ENCODE peak calls at places on chromosomes 7 and 10, in seven cellular contexts. One of them, this sample, is unnamed.

GRCh38 chr10:69716711-69717560 is 84.8 kb upstream of the COL13A1 start:
- DNase-seq in IMR-90: peak
- DNase-seq in fibroblast of lung: peak
- DNase-seq in cardiac muscle cell: peak
- DNase-seq in astrocyte of the spinal cord: peak
- DNase-seq in left ventricle myocardium inferior: no peak
- DNase-seq in lung: peak
- DNase-seq in this sample: no peak

GRCh38 chr7:10643545-10643944 is 330.1 kb upstream of the PHF14 start:
- DNase-seq in IMR-90: no peak
- DNase-seq in fibroblast of lung: no peak
- DNase-seq in cardiac muscle cell: no peak
- DNase-seq in astrocyte of the spinal cord: no peak
- DNase-seq in left ventricle myocardium inferior: no peak
- DNase-seq in lung: no peak
- DNase-seq in this sample: no peak

GRCh38 chr10:103180491-103180890 is 12.6 kb downstream of the NT5C2 start:
- DNase-seq in IMR-90: no peak
- DNase-seq in fibroblast of lung: no peak
- DNase-seq in cardiac muscle cell: no peak
- DNase-seq in astrocyte of the spinal cord: no peak
- DNase-seq in left ventricle myocardium inferior: no peak
- DNase-seq in lung: no peak
- DNase-seq in this sample: no peak

GRCh38 chr7:32958046-32959025 is 1.1 kb downstream of the FKBP9 start:
- DNase-seq in IMR-90: peak
- DNase-seq in fibroblast of lung: peak
- DNase-seq in cardiac muscle cell: no peak
- DNase-seq in astrocyte of the spinal cord: peak
- DNase-seq in left ventricle myocardium inferior: peak
- DNase-seq in lung: no peak
- DNase-seq in this sample: no peak

GRCh38 chr10:69952801-69953200 is 99.8 kb upstream of the MACROH2A2 start:
- DNase-seq in IMR-90: no peak
- DNase-seq in fibroblast of lung: no peak
- DNase-seq in cardiac muscle cell: no peak
- DNase-seq in astrocyte of the spinal cord: no peak
- DNase-seq in left ventricle myocardium inferior: no peak
- DNase-seq in lung: no peak
- DNase-seq in this sample: peak

GRCh38 chr7:114650491-114650890 is 235.9 kb downstream of the FOXP2 start:
- DNase-seq in IMR-90: no peak
- DNase-seq in fibroblast of lung: no peak
- DNase-seq in cardiac muscle cell: peak
- DNase-seq in astrocyte of the spinal cord: no peak
- DNase-seq in left ventricle myocardium inferior: no peak
- DNase-seq in lung: no peak
- DNase-seq in this sample: no peak

GRCh38 chr10:51895209-51895608 is 195.8 kb upstream of the CSTF2T start:
- DNase-seq in IMR-90: peak
- DNase-seq in fibroblast of lung: peak
- DNase-seq in cardiac muscle cell: no peak
- DNase-seq in astrocyte of the spinal cord: peak
- DNase-seq in left ventricle myocardium inferior: peak
- DNase-seq in lung: peak
- DNase-seq in this sample: no peak

GRCh38 chr7:129053938-129054437 is 923 bp downstream of the TNPO3 start:
- DNase-seq in IMR-90: peak
- DNase-seq in fibroblast of lung: peak
- DNase-seq in cardiac muscle cell: no peak
- DNase-seq in astrocyte of the spinal cord: peak
- DNase-seq in left ventricle myocardium inferior: no peak
- DNase-seq in lung: no peak
- DNase-seq in this sample: no peak

GRCh38 chr7:57198801-57199200 is 66.6 kb upstream of the ZNF479 start:
- DNase-seq in IMR-90: no peak
- DNase-seq in fibroblast of lung: no peak
- DNase-seq in cardiac muscle cell: no peak
- DNase-seq in astrocyte of the spinal cord: no peak
- DNase-seq in left ventricle myocardium inferior: no peak
- DNase-seq in lung: no peak
- DNase-seq in this sample: no peak

GRCh38 chr7:80940539-80941205 is 21.8 kb upstream of the SEMA3C start:
- DNase-seq in IMR-90: peak
- DNase-seq in fibroblast of lung: peak
- DNase-seq in cardiac muscle cell: no peak
- DNase-seq in astrocyte of the spinal cord: no peak
- DNase-seq in left ventricle myocardium inferior: no peak
- DNase-seq in lung: no peak
- DNase-seq in this sample: no peak

GRCh38 chr7:99625961-99626360 is 9.2 kb downstream of the ZSCAN25 start:
- DNase-seq in IMR-90: no peak
- DNase-seq in fibroblast of lung: no peak
- DNase-seq in cardiac muscle cell: no peak
- DNase-seq in astrocyte of the spinal cord: no peak
- DNase-seq in left ventricle myocardium inferior: no peak
- DNase-seq in lung: no peak
- DNase-seq in this sample: no peak
- TF ChIP-seq CTCF in IMR-90: no peak
- TF ChIP-seq CTCF in fibroblast of lung: no peak
- TF ChIP-seq CTCF in cardiac muscle cell: no peak
- TF ChIP-seq CTCF in astrocyte of the spinal cord: no peak
- TF ChIP-seq CTCF in left ventricle myocardium inferior: no peak
- TF ChIP-seq CTCF in lung: no peak
- TF ChIP-seq CTCF in this sample: no peak

GRCh38 chr7:29588900-29589696 is 25.5 kb downstream of the PRR15 start:
- DNase-seq in IMR-90: peak
- DNase-seq in fibroblast of lung: peak
- DNase-seq in cardiac muscle cell: peak
- DNase-seq in astrocyte of the spinal cord: peak
- DNase-seq in left ventricle myocardium inferior: no peak
- DNase-seq in lung: no peak
- DNase-seq in this sample: no peak

GRCh38 chr7:29597266-29597665 is 33.6 kb downstream of the PRR15 start:
- DNase-seq in IMR-90: no peak
- DNase-seq in fibroblast of lung: no peak
- DNase-seq in cardiac muscle cell: no peak
- DNase-seq in astrocyte of the spinal cord: no peak
- DNase-seq in left ventricle myocardium inferior: no peak
- DNase-seq in lung: no peak
- DNase-seq in this sample: no peak

GRCh38 chr7:29592866-29593265 is 29.2 kb downstream of the PRR15 start:
- DNase-seq in IMR-90: no peak
- DNase-seq in fibroblast of lung: no peak
- DNase-seq in cardiac muscle cell: no peak
- DNase-seq in astrocyte of the spinal cord: no peak
- DNase-seq in left ventricle myocardium inferior: no peak
- DNase-seq in lung: no peak
- DNase-seq in this sample: no peak

GRCh38 chr7:29596593-29597178 is 33.1 kb downstream of the PRR15 start:
- DNase-seq in IMR-90: no peak
- DNase-seq in fibroblast of lung: no peak
- DNase-seq in cardiac muscle cell: no peak
- DNase-seq in astrocyte of the spinal cord: no peak
- DNase-seq in left ventricle myocardium inferior: no peak
- DNase-seq in lung: no peak
- DNase-seq in this sample: no peak

GRCh38 chr7:29593458-29593857 is 29.8 kb downstream of the PRR15 start:
- DNase-seq in IMR-90: no peak
- DNase-seq in fibroblast of lung: no peak
- DNase-seq in cardiac muscle cell: no peak
- DNase-seq in astrocyte of the spinal cord: no peak
- DNase-seq in left ventricle myocardium inferior: no peak
- DNase-seq in lung: no peak
- DNase-seq in this sample: no peak
- TF ChIP-seq CTCF in IMR-90: no peak
- TF ChIP-seq CTCF in fibroblast of lung: no peak
- TF ChIP-seq CTCF in cardiac muscle cell: no peak
- TF ChIP-seq CTCF in astrocyte of the spinal cord: no peak
- TF ChIP-seq CTCF in left ventricle myocardium inferior: no peak
- TF ChIP-seq CTCF in lung: no peak
- TF ChIP-seq CTCF in this sample: no peak

GRCh38 chr7:128030999-128031681 is at the start of gene LRRC4:
- DNase-seq in IMR-90: peak
- DNase-seq in fibroblast of lung: peak
- DNase-seq in cardiac muscle cell: peak
- DNase-seq in astrocyte of the spinal cord: peak
- DNase-seq in left ventricle myocardium inferior: no peak
- DNase-seq in lung: no peak
- DNase-seq in this sample: no peak
- TF ChIP-seq CTCF in IMR-90: peak
- TF ChIP-seq CTCF in fibroblast of lung: no peak
- TF ChIP-seq CTCF in cardiac muscle cell: peak
- TF ChIP-seq CTCF in astrocyte of the spinal cord: peak
- TF ChIP-seq CTCF in left ventricle myocardium inferior: peak
- TF ChIP-seq CTCF in lung: no peak
- TF ChIP-seq CTCF in this sample: no peak

DNA sequence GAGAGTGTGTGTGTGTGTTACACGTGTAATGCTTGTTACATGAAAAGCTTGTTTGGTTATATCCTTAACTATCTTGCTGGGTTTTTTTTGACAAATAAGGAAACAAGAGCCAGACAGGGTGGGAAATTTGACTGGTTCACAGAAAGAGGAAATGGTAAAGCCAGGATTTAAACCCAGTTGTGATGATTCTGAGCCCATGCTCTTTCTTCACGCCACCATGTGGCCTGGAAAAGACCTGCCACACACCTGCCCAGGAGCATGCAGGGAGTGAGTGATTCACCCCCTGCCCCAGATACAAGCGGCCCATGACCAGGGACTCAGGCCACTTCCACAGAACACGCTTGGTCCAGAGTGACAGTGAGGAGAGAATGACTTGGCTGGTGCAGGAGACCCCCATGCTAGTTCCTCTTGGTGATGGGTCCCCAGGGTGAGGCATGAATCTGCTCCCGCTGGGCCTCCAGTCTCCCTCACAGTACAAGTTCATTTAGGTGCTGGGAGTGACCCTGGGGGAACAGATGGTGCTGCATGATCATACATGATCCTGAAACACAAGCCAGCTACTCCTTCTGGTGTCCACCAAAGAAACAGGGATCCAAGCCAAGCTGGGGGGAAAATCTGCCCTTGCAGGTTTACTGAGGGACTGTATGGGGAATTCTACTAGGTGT is 21.0 kb upstream of the EIF5AL1 start:
- DNase-seq in IMR-90: no peak
- DNase-seq in fibroblast of lung: no peak
- DNase-seq in cardiac muscle cell: no peak
- DNase-seq in astrocyte of the spinal cord: no peak
- DNase-seq in left ventricle myocardium inferior: no peak
- DNase-seq in lung: no peak
- DNase-seq in this sample: no peak
- TF ChIP-seq CTCF in IMR-90: no peak
- TF ChIP-seq CTCF in fibroblast of lung: no peak
- TF ChIP-seq CTCF in cardiac muscle cell: no peak
- TF ChIP-seq CTCF in astrocyte of the spinal cord: no peak
- TF ChIP-seq CTCF in left ventricle myocardium inferior: no peak
- TF ChIP-seq CTCF in lung: no peak
- TF ChIP-seq CTCF in this sample: no peak

DNA sequence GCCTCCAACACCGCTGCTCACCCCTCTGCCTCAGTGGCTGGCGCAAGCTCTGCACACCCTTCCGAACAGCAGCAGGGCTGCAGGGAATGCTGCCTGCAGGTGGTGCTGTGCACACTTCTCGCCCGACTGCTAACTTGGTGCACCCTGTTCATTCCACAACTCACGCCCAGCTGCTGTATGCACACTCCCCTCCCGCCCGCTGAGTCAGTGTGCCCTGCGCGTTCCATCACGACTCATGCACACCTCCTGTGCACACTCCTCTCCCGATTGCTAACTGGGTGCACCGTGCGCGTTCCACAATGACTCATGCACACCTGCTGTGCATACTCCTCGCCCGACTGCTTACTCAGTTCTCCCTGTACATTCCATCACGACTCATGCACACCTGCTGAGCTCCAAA is 21.5 kb downstream of the ADARB2 start:
- DNase-seq in IMR-90: no peak
- DNase-seq in fibroblast of lung: no peak
- DNase-seq in cardiac muscle cell: peak
- DNase-seq in astrocyte of the spinal cord: no peak
- DNase-seq in left ventricle myocardium inferior: no peak
- DNase-seq in lung: no peak
- DNase-seq in this sample: no peak
- TF ChIP-seq CTCF in IMR-90: no peak
- TF ChIP-seq CTCF in fibroblast of lung: no peak
- TF ChIP-seq CTCF in cardiac muscle cell: no peak
- TF ChIP-seq CTCF in astrocyte of the spinal cord: peak
- TF ChIP-seq CTCF in left ventricle myocardium inferior: peak
- TF ChIP-seq CTCF in lung: no peak
- TF ChIP-seq CTCF in this sample: no peak

GRCh38 chr10:11036424-11037011 is 18.8 kb downstream of the CELF2 start:
- DNase-seq in IMR-90: peak
- DNase-seq in fibroblast of lung: peak
- DNase-seq in cardiac muscle cell: peak
- DNase-seq in astrocyte of the spinal cord: peak
- DNase-seq in left ventricle myocardium inferior: no peak
- DNase-seq in lung: no peak
- DNase-seq in this sample: no peak
- TF ChIP-seq CTCF in IMR-90: peak
- TF ChIP-seq CTCF in fibroblast of lung: peak
- TF ChIP-seq CTCF in cardiac muscle cell: peak
- TF ChIP-seq CTCF in astrocyte of the spinal cord: peak
- TF ChIP-seq CTCF in left ventricle myocardium inferior: peak
- TF ChIP-seq CTCF in lung: peak
- TF ChIP-seq CTCF in this sample: peak

DNA sequence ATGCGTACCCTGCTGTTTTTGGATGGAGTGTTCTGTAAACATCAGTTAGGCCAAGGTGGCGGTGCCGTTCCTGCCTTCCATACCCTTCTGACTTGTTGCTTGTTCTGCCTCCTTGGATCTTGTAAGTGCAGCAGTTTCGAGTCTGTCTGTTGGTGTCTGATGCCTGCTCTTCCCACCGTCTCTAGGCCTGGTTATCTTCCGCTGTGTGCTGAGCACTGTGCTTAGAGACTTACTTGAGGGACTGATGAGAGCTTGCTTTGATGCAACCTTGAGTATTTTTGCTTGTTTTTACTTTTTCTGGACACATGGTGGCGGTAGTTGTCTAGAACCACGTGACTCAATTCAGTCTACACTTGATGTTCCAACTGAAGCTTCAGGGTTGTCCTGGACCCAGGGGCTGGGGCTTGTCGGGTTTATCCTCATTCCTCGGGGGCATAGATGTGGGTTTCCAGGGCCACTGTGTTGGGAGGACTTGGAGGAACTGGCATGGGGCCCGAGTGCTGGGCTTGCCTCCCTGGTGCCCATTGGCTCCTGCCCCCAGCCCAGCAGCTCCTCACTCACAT is 14.4 kb upstream of the SPRN start:
- DNase-seq in IMR-90: no peak
- DNase-seq in fibroblast of lung: no peak
- DNase-seq in cardiac muscle cell: no peak
- DNase-seq in astrocyte of the spinal cord: no peak
- DNase-seq in left ventricle myocardium inferior: no peak
- DNase-seq in lung: peak
- DNase-seq in this sample: no peak
- TF ChIP-seq CTCF in IMR-90: peak
- TF ChIP-seq CTCF in fibroblast of lung: no peak
- TF ChIP-seq CTCF in cardiac muscle cell: peak
- TF ChIP-seq CTCF in astrocyte of the spinal cord: no peak
- TF ChIP-seq CTCF in left ventricle myocardium inferior: no peak
- TF ChIP-seq CTCF in lung: no peak
- TF ChIP-seq CTCF in this sample: peak